ENCODE peak calls at places on chromosomes 16 and 17, in four cellular contexts. One of them, this sample, is unnamed.
A peak's percentile ranks its signal among the peaks of the same experiment; 100 is the strongest.

GRCh38 chr16:29310852-29311314 is 95.6 kb downstream of the NPIPB11 start:
- DNase-seq in mesendoderm: no peak
- DNase-seq in H1: no peak
- DNase-seq in IMR-90: no peak
- DNase-seq in this sample: no peak

GRCh38 chr17:76682306-76682705 is 28.5 kb downstream of the MXRA7 start:
- DNase-seq in mesendoderm: no peak
- DNase-seq in H1: no peak
- DNase-seq in IMR-90: no peak
- DNase-seq in this sample: no peak

GRCh38 chr16:21265104-21265825 is 12.8 kb downstream of the CRYM start:
- DNase-seq in mesendoderm: no peak
- DNase-seq in H1: no peak
- DNase-seq in IMR-90: no peak
- DNase-seq in this sample: no peak

GRCh38 chr16:10923650-10924214 is 18.5 kb downstream of the DEXI start:
- DNase-seq in mesendoderm: no peak
- DNase-seq in H1: no peak
- DNase-seq in IMR-90: no peak
- DNase-seq in this sample: no peak

GRCh38 chr16:54952195-54952594 is 21.5 kb downstream of the IRX5 start:
- DNase-seq in mesendoderm: no peak
- DNase-seq in H1: no peak
- DNase-seq in IMR-90: no peak
- DNase-seq in this sample: no peak

GRCh38 chr17:12815642-12816141 is 26.4 kb downstream of the ARHGAP44 start:
- DNase-seq in mesendoderm: no peak
- DNase-seq in H1: no peak
- DNase-seq in IMR-90: no peak
- DNase-seq in this sample: no peak

GRCh38 chr16:30895592-30896202 is 717 bp upstream of the CTF1 start:
- DNase-seq in mesendoderm: peak; percentile 99
- DNase-seq in H1: no peak
- DNase-seq in IMR-90: no peak
- DNase-seq in this sample: no peak

GRCh38 chr17:50661795-50662391 is 27.2 kb downstream of the ABCC3 start:
- DNase-seq in mesendoderm: peak; percentile 97
- DNase-seq in H1: no peak
- DNase-seq in IMR-90: peak; percentile 93
- DNase-seq in this sample: peak; percentile 79

GRCh38 chr16:55532227-55532626 is 23.4 kb downstream of the LPCAT2 start:
- DNase-seq in mesendoderm: no peak
- DNase-seq in H1: no peak
- DNase-seq in IMR-90: peak; percentile 51
- DNase-seq in this sample: no peak

GRCh38 chr16:81707411-81708321 is 71.4 kb upstream of the PLCG2 start:
- DNase-seq in mesendoderm: no peak
- DNase-seq in H1: no peak
- DNase-seq in IMR-90: peak; percentile 73
- DNase-seq in this sample: no peak

GRCh38 chr17:65956814-65957213 is 235.1 kb downstream of the CEP112 start:
- DNase-seq in mesendoderm: no peak
- DNase-seq in H1: no peak
- DNase-seq in IMR-90: peak; percentile 28
- DNase-seq in this sample: no peak

GRCh38 chr16:85441189-85441889 is 171.8 kb upstream of the GSE1 start:
- DNase-seq in mesendoderm: peak; percentile 51
- DNase-seq in H1: no peak
- DNase-seq in IMR-90: no peak
- DNase-seq in this sample: no peak

GRCh38 chr17:50663812-50664374 is 29.2 kb downstream of the ABCC3 start:
- DNase-seq in mesendoderm: no peak
- DNase-seq in H1: no peak
- DNase-seq in IMR-90: no peak
- DNase-seq in this sample: no peak

GRCh38 chr17:15453246-15453645 is 14.2 kb downstream of the CDRT4 start:
- DNase-seq in mesendoderm: no peak
- DNase-seq in H1: no peak
- DNase-seq in IMR-90: peak; percentile 29
- DNase-seq in this sample: no peak
- H3K9ac ChIP-seq in mesendoderm: no peak overlapping the region
- H3K9ac ChIP-seq in H1: no peak overlapping the region
- H3K9ac ChIP-seq in IMR-90: no peak overlapping the region
- H3K9ac ChIP-seq in this sample: no peak overlapping the region

DNA sequence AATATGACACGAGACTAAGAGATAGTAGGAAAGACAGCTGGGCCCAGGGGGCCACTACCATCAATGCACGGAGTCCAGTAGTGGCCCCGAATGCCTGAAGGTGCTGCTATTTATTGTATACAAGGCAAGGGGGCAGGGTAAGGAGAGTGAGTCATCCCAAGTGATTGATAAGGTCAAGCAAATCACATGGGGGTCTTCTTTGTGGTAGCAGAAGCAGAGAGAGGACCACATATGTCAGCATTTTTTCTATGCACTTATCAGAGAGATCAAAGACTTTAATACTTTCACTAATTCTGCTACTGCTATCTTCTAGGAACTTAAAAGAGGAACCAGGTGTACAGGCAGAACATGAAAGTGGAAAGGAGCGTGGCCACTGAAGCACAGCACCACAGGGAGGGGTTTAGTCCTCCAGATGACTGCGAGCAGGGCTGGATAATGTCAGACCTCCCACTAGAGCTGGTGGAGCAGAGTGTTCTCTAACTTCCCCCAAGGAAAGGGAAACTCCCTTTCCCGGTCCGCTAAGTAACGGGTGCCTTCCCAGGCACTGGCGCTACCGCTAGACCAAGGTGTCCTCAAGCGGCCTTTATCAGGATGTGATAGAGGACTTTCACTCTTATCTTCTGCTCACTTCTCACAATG is 26.4 kb upstream of the ARL4D start:
- DNase-seq in mesendoderm: no peak
- DNase-seq in H1: no peak
- DNase-seq in IMR-90: no peak
- DNase-seq in this sample: no peak
- H3K4me2 ChIP-seq in mesendoderm: no peak overlapping the region
- H3K4me2 ChIP-seq in H1: no peak overlapping the region
- H3K4me2 ChIP-seq in IMR-90: no peak overlapping the region
- H3K4me2 ChIP-seq in this sample: no peak overlapping the region

GRCh38 chr17:67487506-67487905 is 110.4 kb downstream of the PITPNC1 start:
- DNase-seq in mesendoderm: no peak
- DNase-seq in H1: no peak
- DNase-seq in IMR-90: peak; percentile 47
- DNase-seq in this sample: peak; percentile 27
- H3K56ac ChIP-seq in mesendoderm: no peak overlapping the region
- H3K56ac ChIP-seq in H1: no peak overlapping the region
- H3K56ac ChIP-seq in IMR-90: no peak overlapping the region
- H3K56ac ChIP-seq in this sample: no peak overlapping the region

DNA sequence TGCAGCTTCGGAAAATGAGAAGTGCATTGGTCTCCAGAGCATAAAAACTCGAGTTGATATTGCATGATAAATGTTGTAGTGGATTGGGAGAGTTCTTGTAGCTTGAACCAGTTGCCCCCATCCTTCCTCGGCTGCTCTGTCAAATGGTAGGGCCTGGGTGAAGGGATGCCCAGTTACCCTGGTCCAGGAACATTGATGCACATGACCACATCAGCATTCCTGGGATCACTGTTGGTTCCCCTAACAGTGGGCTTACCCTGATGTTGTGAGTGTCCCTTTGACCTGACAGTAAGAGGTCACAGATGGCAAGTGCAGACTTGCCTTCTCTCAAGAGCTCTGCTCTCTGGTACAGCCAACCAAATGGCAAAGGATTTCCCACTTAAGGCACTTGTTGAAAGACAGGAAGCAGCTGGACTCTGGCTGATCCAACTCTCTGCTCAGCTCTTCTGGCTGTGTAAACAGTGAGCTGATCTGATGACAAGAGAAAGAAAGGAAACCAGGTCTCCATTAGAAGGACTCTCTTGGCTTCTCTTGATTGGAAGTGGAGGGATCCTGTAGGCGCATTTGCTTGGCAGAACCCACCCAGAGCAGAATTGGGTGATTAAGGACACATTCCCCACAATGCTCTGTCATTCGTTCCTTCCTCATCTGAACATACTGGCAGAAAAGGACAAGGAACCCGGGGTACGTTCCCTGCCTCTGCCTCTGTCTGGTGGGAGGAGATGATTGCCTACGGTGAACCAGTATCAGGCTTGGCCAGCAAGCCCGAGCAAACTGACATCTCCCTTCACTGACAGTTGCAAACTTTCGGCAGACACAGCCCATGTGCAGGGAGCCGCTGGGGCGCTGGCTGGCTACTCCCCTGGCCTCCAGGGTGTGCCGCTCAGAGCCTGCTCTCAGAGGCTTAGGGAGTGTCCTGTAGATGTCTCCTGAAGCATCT is 29.3 kb downstream of the LDHD start:
- DNase-seq in mesendoderm: no peak
- DNase-seq in H1: no peak
- DNase-seq in IMR-90: peak; percentile 93
- DNase-seq in this sample: no peak
- H3K9ac ChIP-seq in mesendoderm: peak overlapping the region; percentile 4
- H3K9ac ChIP-seq in H1: no peak overlapping the region
- H3K9ac ChIP-seq in IMR-90: peak overlapping the region; percentile 54
- H3K9ac ChIP-seq in this sample: no peak overlapping the region

GRCh38 chr16:627458-628239 is 3.1 kb upstream of the WFIKKN1 start:
- DNase-seq in mesendoderm: no peak
- DNase-seq in H1: no peak
- DNase-seq in IMR-90: no peak
- DNase-seq in this sample: peak; percentile 33

GRCh38 chr16:630024-630814 is 566 bp upstream of the WFIKKN1 start:
- DNase-seq in mesendoderm: peak; percentile 8
- DNase-seq in H1: no peak
- DNase-seq in IMR-90: no peak
- DNase-seq in this sample: no peak

GRCh38 chr16:630815-631405 is at the start of gene WFIKKN1:
- DNase-seq in mesendoderm: peak; percentile 40
- DNase-seq in H1: no peak
- DNase-seq in IMR-90: no peak
- DNase-seq in this sample: peak; percentile 92

GRCh38 chr16:628321-629061 is 2.3 kb upstream of the WFIKKN1 start:
- DNase-seq in mesendoderm: no peak
- DNase-seq in H1: no peak
- DNase-seq in IMR-90: no peak
- DNase-seq in this sample: peak; percentile 29

DNA sequence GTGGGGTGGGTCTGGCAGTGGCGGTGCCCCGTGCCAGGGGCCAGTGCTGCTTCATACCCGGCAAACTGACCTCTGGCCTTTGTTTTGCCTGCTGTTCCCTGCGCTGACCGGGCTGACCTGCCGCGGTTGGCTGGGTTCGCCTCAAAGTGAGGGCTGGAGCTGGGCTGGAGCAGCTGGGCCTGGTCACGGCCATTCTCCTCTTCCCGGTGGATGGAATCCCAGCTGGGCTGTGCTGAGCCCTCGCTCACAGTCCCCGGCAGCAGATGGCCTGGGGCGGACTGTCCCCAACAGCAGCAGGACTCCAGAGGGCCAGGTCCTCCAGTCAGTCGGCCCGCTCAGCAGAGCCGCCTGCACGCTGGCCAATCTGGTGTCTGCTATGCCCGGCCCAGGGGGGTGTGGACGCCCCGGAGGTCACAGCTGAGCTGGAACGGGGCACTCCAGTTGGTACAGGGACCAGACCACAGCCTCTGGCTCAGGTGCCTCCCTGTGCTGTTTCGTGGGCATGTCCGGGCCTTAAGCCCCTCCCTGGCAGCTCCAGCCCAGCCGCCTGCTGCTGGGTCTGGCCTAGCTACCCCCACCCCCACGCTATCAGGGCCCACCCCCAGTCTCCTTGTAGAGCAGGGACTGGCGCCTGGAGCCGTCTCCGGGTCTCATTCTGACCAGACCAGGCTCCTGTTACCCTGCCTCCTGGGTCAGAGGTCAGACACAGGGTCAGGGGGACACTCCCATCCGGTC is 1.3 kb upstream of the WFIKKN1 start:
- DNase-seq in mesendoderm: peak; percentile 51
- DNase-seq in H1: no peak
- DNase-seq in IMR-90: no peak
- DNase-seq in this sample: peak; percentile 63
- H3K4me2 ChIP-seq in mesendoderm: no peak overlapping the region
- H3K4me2 ChIP-seq in H1: peak overlapping the region; percentile 79
- H3K4me2 ChIP-seq in IMR-90: no peak overlapping the region
- H3K4me2 ChIP-seq in this sample: no peak overlapping the region

GRCh38 chr17:42560246-42560645 is 1.7 kb upstream of the COASY start:
- DNase-seq in mesendoderm: no peak
- DNase-seq in H1: no peak
- DNase-seq in IMR-90: no peak
- DNase-seq in this sample: no peak
- H3K56ac ChIP-seq in mesendoderm: no peak overlapping the region
- H3K56ac ChIP-seq in H1: no peak overlapping the region
- H3K56ac ChIP-seq in IMR-90: no peak overlapping the region
- H3K56ac ChIP-seq in this sample: no peak overlapping the region

GRCh38 chr17:57875109-57876022 is 25.5 kb upstream of the MRPS23 start:
- DNase-seq in mesendoderm: peak; percentile 98
- DNase-seq in H1: peak; percentile 72
- DNase-seq in IMR-90: peak; percentile 99
- DNase-seq in this sample: peak; percentile 94

GRCh38 chr17:57874434-57875108 is 24.7 kb upstream of the MRPS23 start:
- DNase-seq in mesendoderm: peak; percentile 98
- DNase-seq in H1: peak; percentile 64
- DNase-seq in IMR-90: peak; percentile 95
- DNase-seq in this sample: peak; percentile 97

GRCh38 chr17:57877803-57878202 is 28.0 kb upstream of the MRPS23 start:
- DNase-seq in mesendoderm: no peak
- DNase-seq in H1: no peak
- DNase-seq in IMR-90: no peak
- DNase-seq in this sample: no peak

GRCh38 chr17:57876866-57877237 is 27.0 kb upstream of the MRPS23 start:
- DNase-seq in mesendoderm: no peak
- DNase-seq in H1: no peak
- DNase-seq in IMR-90: no peak
- DNase-seq in this sample: no peak

DNA sequence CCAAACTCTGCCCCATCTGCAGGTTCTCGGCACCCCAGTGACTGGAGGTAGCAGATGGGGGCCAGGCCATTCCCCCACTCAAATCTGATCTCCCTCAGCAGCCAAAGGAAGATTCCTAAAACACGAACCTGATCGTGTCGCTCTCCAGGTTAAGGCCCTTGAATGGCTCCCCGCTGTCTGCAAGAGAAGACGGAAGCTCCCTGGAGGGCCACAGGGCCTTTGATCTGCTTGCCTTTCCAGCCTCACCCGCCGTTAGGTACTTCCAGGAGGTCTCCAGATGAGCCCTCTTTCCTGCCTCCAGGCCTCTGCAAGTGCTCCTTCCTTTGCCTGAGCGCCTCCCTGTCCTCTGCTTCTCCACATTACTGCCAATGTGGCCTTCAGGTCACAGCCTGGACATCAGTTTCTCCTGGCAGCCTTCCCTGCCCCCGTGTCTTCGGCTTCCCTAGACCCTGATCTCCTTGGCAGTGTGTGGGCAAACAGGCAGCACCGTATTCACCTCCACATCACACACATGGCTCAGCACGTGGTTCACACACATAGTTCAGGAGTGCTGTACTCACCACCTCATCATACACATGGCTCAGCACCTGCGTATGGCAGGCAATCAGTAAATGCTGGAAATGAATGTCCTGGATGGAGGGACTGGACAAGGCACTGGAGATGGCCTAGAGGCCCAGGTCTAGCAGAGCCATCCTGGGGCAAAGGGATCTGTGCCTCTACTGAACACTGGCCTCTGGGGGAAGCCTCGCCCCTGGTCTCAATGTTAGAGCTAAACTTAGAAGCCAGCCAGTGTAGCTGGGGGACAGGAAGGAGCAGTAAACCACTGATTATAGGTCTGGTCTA is 26.4 kb upstream of the MRPS23 start:
- DNase-seq in mesendoderm: no peak
- DNase-seq in H1: no peak
- DNase-seq in IMR-90: peak; percentile 40
- DNase-seq in this sample: peak; percentile 76
- H3K9ac ChIP-seq in mesendoderm: peak overlapping the region; percentile 59
- H3K9ac ChIP-seq in H1: no peak overlapping the region
- H3K9ac ChIP-seq in IMR-90: peak overlapping the region; percentile 49
- H3K9ac ChIP-seq in this sample: no peak overlapping the region

GRCh38 chr16:4389051-4389955 is 17.7 kb downstream of the VASN start:
- DNase-seq in mesendoderm: no peak
- DNase-seq in H1: no peak
- DNase-seq in IMR-90: no peak
- DNase-seq in this sample: no peak
- H3K4me2 ChIP-seq in mesendoderm: no peak overlapping the region
- H3K4me2 ChIP-seq in H1: peak overlapping the region; percentile 10
- H3K4me2 ChIP-seq in IMR-90: no peak overlapping the region
- H3K4me2 ChIP-seq in this sample: no peak overlapping the region

This sample was measured in H9.